ENCODE peak calls at places on chromosomes 4 and X, in seven cellular contexts. X, H, M, D, O, N and W are unnamed samples.

GRCh38 chr4:87560802-87561201 is 31.6 kb upstream of the SPARCL1 start:
- DNase-seq in X (no peak), H (no peak), M (no peak), D (no peak), O (no peak), N (no peak), W (no peak)

GRCh38 chr4:45102716-45103115 is 376.4 kb upstream of the GNPDA2 start:
- DNase-seq in X (no peak), H (no peak), M (no peak), D (no peak), O (no peak), N (no peak), W (no peak)

GRCh38 chr4:77201343-77201742 is 44.3 kb downstream of the CCNG2 start:
- DNase-seq in X (no peak), H (no peak), M (no peak), D (no peak), O (no peak), N (no peak), W (no peak)

GRCh38 chr4:158877069-158877468 is 108.2 kb downstream of the FNIP2 start:
- DNase-seq in X (no peak), H (no peak), M (no peak), D (no peak), O (no peak), N (no peak), W (no peak)

GRCh38 chrX:13086076-13086475 is 41.7 kb upstream of the FAM9C start:
- DNase-seq in X (no peak), H (no peak), M (no peak), D (no peak), O (no peak), N (no peak), W (no peak)

GRCh38 chrX:148659481-148659880 is 159.1 kb downstream of the AFF2 start:
- DNase-seq in X (no peak), H (no peak), M (no peak), D (no peak), O (no peak), N (no peak), W (no peak)

GRCh38 chr4:5825642-5826041 is 67.2 kb downstream of the CRMP1 start:
- DNase-seq in X (no peak), H (no peak), M (no peak), D (no peak), O (no peak), N (no peak), W (no peak)

GRCh38 chr4:170497105-170497504 is 407.3 kb upstream of the AADAT start:
- DNase-seq in X (peak; percentile 24), H (no peak), M (no peak), D (peak; percentile 3), O (no peak), N (no peak), W (peak; percentile 3)

GRCh38 chr4:76751612-76752343 is 146.2 kb downstream of the SOWAHB start:
- DNase-seq in X (no peak), H (no peak), M (no peak), D (no peak), O (no peak), N (no peak), W (no peak)

GRCh38 chr4:18051281-18051680 is 29.7 kb upstream of the LCORL start:
- DNase-seq in X (no peak), H (no peak), M (no peak), D (no peak), O (no peak), N (no peak), W (no peak)

GRCh38 chr4:80740375-80740774 is 290.1 kb upstream of the BMP3 start:
- DNase-seq in X (no peak), H (no peak), M (no peak), D (no peak), O (no peak), N (no peak), W (no peak)

GRCh38 chr4:104446431-104446925 is 48.2 kb downstream of the CXXC4 start:
- DNase-seq in X (no peak), H (no peak), M (no peak), D (no peak), O (no peak), N (no peak), W (no peak)

GRCh38 chr4:154807042-154807630 is 26.1 kb downstream of the RBM46 start:
- DNase-seq in X (peak; percentile 2), H (peak; percentile 18), M (peak; percentile 34), D (peak; percentile 24), O (peak; percentile 4), N (no peak), W (no peak)

GRCh38 chr4:107037188-107037587 is 1.1 kb upstream of the DKK2 start:
- DNase-seq in X (no peak), H (no peak), M (no peak), D (peak; percentile 67), O (no peak), N (peak; percentile 81), W (peak; percentile 38)

GRCh38 chr4:7224878-7225533 is 32.7 kb downstream of the SORCS2 start:
- DNase-seq in X (no peak), H (no peak), M (no peak), D (no peak), O (no peak), N (no peak), W (no peak)

GRCh38 chr4:156931267-156931666 is 40.3 kb downstream of the PDGFC start:
- DNase-seq in X (no peak), H (no peak), M (peak; percentile 95), D (no peak), O (peak; percentile 70), N (no peak), W (peak; percentile 70)

GRCh38 chrX:69179380-69179911 is 14.2 kb upstream of the PJA1 start:
- DNase-seq in X (no peak), H (no peak), M (no peak), D (peak; percentile 72), O (no peak), N (no peak), W (no peak)

GRCh38 chrX:155857561-155857960 is 23.6 kb upstream of the VAMP7 start:
- DNase-seq in X (no peak), H (no peak), M (no peak), D (peak; percentile 9), O (no peak), N (no peak), W (peak; percentile 35)

GRCh38 chrX:130079824-130080406 is 30.4 kb downstream of the ELF4 start:
- DNase-seq in X (no peak), H (peak; percentile 47), M (peak; percentile 26), D (peak; percentile 75), O (peak; percentile 50), N (no peak), W (peak; percentile 39)

GRCh38 chr4:105357258-105357657 is 116.6 kb downstream of the PPA2 start:
- DNase-seq in X (no peak), H (no peak), M (no peak), D (peak; percentile 17), O (no peak), N (no peak), W (no peak)

DNA sequence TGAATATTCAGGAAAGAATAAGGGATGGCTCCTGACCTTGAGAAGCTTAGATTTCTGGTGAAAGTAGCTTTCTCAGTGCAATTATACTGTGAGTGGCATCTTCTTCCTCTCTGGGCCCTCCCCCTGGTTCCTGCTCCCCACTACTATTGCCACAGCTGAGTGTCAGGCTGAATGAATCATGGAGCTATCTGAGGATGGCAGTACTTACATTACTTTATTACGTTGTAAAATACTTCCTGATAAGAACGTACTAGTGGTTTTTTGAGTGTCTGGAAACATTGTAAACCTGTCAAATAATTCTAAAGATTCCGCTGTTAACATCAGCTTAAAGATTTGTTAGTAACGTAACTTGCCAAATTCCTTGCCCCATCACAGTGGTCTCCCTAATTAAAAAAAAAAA is 36.2 kb downstream of the ARHGAP10 start:
- DNase-seq in X (no peak), H (no peak), M (no peak), D (no peak), O (no peak), N (no peak), W (no peak)
- TF ChIP-seq JUND in X (no peak), H (no peak), M (no peak), D (peak; percentile 59), O (no peak), N (no peak), W (no peak)

GRCh38 chr4:79684516-79684915 is 276.5 kb upstream of the GK2 start:
- DNase-seq in X (no peak), H (no peak), M (no peak), D (no peak), O (no peak), N (no peak), W (no peak)

GRCh38 chr4:79682161-79682560 is 274.1 kb upstream of the GK2 start:
- DNase-seq in X (no peak), H (no peak), M (no peak), D (no peak), O (no peak), N (no peak), W (no peak)

GRCh38 chr4:79685542-79685941 is 277.5 kb upstream of the GK2 start:
- DNase-seq in X (no peak), H (no peak), M (no peak), D (no peak), O (no peak), N (no peak), W (no peak)

GRCh38 chr4:79679859-79680258 is 271.8 kb upstream of the GK2 start:
- DNase-seq in X (no peak), H (no peak), M (no peak), D (no peak), O (no peak), N (no peak), W (no peak)

GRCh38 chr4:79682801-79683217 is 274.8 kb upstream of the GK2 start:
- DNase-seq in X (no peak), H (no peak), M (no peak), D (no peak), O (no peak), N (no peak), W (no peak)
- TF ChIP-seq JUND in X (no peak), H (no peak), M (no peak), D (no peak), O (no peak), N (no peak), W (no peak)

DNA sequence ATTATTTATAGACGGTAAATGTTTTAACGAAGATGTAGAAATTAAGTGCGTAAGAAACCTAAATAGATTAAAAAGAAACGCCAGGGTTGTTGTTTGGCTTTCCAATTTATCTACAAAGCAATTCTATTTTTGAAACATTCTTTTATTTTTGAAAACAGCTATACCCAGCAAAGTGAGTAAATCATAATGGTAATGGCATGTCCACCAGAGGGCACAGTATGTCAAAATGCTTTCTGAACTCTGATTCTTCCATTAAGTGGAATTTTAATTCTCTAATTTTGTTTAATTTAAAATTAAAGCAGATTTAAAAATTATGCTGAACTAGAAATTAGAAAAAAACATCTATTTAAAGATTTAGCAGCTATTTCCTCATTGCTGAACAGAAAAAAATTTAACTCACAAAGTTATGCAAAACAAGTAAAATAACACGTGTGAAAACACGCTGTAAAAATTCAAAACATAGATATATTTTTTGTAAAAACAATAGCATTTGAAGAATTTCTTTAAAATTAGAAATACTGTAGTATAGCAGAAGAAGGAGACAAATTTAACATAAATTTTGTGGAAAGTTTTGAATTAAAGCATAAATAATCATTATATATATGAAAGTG is 26.5 kb downstream of the RASSF6 start:
- DNase-seq in X (no peak), H (no peak), M (peak; percentile 18), D (no peak), O (peak; percentile 39), N (no peak), W (no peak)
- TF ChIP-seq JUND in X (no peak), H (no peak), M (no peak), D (no peak), O (no peak), N (no peak), W (no peak)

DNA sequence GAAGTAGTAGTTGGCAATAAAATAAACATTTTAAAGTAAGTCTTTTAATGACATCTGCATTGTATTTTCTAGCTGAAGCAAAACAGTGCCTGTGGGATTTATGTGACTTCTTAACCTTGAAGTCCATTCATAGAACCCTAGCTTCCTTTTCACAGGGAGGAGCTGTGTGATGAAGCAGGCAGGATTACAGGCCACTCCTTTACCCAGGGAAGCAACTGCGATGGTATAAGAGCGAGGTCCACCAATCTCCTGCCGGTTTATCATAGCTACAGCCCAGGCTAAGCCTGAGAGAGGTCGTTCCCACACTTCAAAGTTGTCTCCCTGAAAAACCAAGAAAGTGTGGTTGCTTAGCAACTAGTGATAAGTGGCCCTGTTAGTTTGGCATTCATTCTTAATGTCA is 7.0 kb downstream of the RPL36A start:
- DNase-seq in X (no peak), H (no peak), M (no peak), D (no peak), O (no peak), N (no peak), W (no peak)
- TF ChIP-seq JUND in X (no peak), H (no peak), M (no peak), D (no peak), O (no peak), N (no peak), W (no peak)